ENCODE peak calls at places on chromosomes 16 and 17, in four cellular contexts. T is endothelial cell of umbilical vein, V is K562, G is IMR-90. Y is an unnamed sample.

GRCh38 chr17:40442392-40443195 is 656 bp upstream of the IGFBP4 start:
- DNase-seq in T (peak; percentile 28), V (peak; percentile 53), G (peak; percentile 47), Y (no peak)

GRCh38 chr17:57379237-57380054 is 123.1 kb downstream of the MSI2 start:
- DNase-seq in G (peak; percentile 12), V (peak; percentile 95), T (peak; percentile 67), Y (no peak)

GRCh38 chr16:77662241-77662640 is 60.1 kb upstream of the NUDT7 start:
- DNase-seq in V (no peak), T (no peak), G (no peak), Y (no peak)

GRCh38 chr16:27449434-27450188 is 47.6 kb downstream of the IL21R start:
- DNase-seq in G (no peak), V (no peak), T (no peak), Y (no peak)

GRCh38 chr16:83930730-83931500 is 22.1 kb upstream of the OSGIN1 start:
- DNase-seq in G (no peak), V (no peak), T (no peak), Y (no peak)

GRCh38 chr16:78281115-78281514 is 181.7 kb downstream of the WWOX start:
- DNase-seq in V (no peak), G (no peak), T (no peak), Y (no peak)

GRCh38 chr17:50174444-50174843 is 8.6 kb downstream of the SGCA start:
- DNase-seq in G (no peak), V (no peak), T (no peak), Y (no peak)

GRCh38 chr17:74123350-74123749 is 80.1 kb upstream of the RPL38 start:
- DNase-seq in V (peak; percentile 19), G (no peak), T (no peak), Y (no peak)

GRCh38 chr17:69961488-69962145 is 113.4 kb upstream of the KCNJ16 start:
- DNase-seq in V (no peak), G (peak; percentile 47), T (peak; percentile 6), Y (no peak)

GRCh38 chr17:9472541-9472940 is 103.1 kb downstream of the STX8 start:
- DNase-seq in V (no peak), T (peak; percentile 57), G (peak; percentile 55), Y (no peak)

GRCh38 chr17:7479389-7480192 is at the start of gene ZBTB4:
- DNase-seq in G (peak; percentile 21), T (peak; percentile 44), V (peak; percentile 76), Y (no peak)

GRCh38 chr17:7213895-7214299 is 5.7 kb downstream of the DLG4 start:
- DNase-seq in G (peak; percentile 73), T (peak; percentile 82), V (peak; percentile 76), Y (no peak)

GRCh38 chr17:75364078-75364477 is 41.4 kb downstream of the GRB2 start:
- DNase-seq in T (no peak), V (no peak), G (peak; percentile 84), Y (no peak)

GRCh38 chr17:50170662-50171370 is 5.0 kb downstream of the SGCA start:
- DNase-seq in V (no peak), G (no peak), T (no peak), Y (peak; percentile 75)

GRCh38 chr17:81487487-81488275 is 24.9 kb downstream of the ACTG1 start:
- DNase-seq in G (peak; percentile 60), T (peak; percentile 59), V (peak; percentile 98), Y (no peak)

GRCh38 chr17:75872434-75873351 is 5.7 kb downstream of the TRIM47 start:
- DNase-seq in T (peak; percentile 95), V (peak; percentile 50), G (peak; percentile 63), Y (no peak)

GRCh38 chr16:55540221-55540620 is 26.3 kb upstream of the CAPNS2 start:
- DNase-seq in G (no peak), T (no peak), V (no peak), Y (no peak)

GRCh38 chr17:29140631-29141483 is 39.3 kb downstream of the MYO18A start:
- DNase-seq in T (peak; percentile 58), V (no peak), G (peak; percentile 32), Y (no peak)

GRCh38 chr17:47265983-47266541 is 12.4 kb downstream of the ITGB3 start:
- DNase-seq in V (peak; percentile 86), G (peak; percentile 71), T (peak; percentile 43), Y (no peak)

GRCh38 chr17:83116311-83116771 is 36.9 kb downstream of the METRNL start:
- DNase-seq in G (no peak), V (no peak), T (no peak), Y (no peak)

GRCh38 chr16:53865492-53865863 is 161.5 kb downstream of the FTO start:
- DNase-seq in T (peak; percentile 73), G (no peak), V (peak; percentile 57), Y (peak; percentile 32)

GRCh38 chr16:74034862-74035261 is 261.8 kb upstream of the PSMD7 start:
- DNase-seq in V (peak; percentile 25), G (peak; percentile 11), T (peak; percentile 3), Y (no peak)

GRCh38 chr16:74726736-74727135 is 26.1 kb upstream of the MLKL start:
- DNase-seq in G (no peak), T (no peak), V (peak; percentile 55), Y (no peak)

GRCh38 chr17:17538417-17539391 is 42.5 kb upstream of the RASD1 start:
- DNase-seq in G (peak; percentile 6), T (peak; percentile 17), V (peak; percentile 63), Y (no peak)

GRCh38 chr17:40104570-40105471 is 4.4 kb upstream of the NR1D1 start:
- DNase-seq in V (no peak), T (no peak), G (no peak), Y (no peak)

GRCh38 chr16:54473201-54473993 is 186.8 kb upstream of the IRX3 start:
- DNase-seq in G (no peak), T (no peak), V (no peak), Y (no peak)

GRCh38 chr16:81283044-81283443 is 31.7 kb upstream of the GAN start:
- DNase-seq in V (no peak), G (no peak), T (no peak), Y (no peak)

GRCh38 chr17:81239714-81240555 is 817 bp downstream of the NDUFAF8 start:
- DNase-seq in V (no peak), G (peak; percentile 6), T (peak; percentile 33), Y (no peak)

GRCh38 chr17:68784431-68784830 is 170.8 kb downstream of the ABCA8 start:
- DNase-seq in V (no peak), G (no peak), T (no peak), Y (no peak)

GRCh38 chr17:68785565-68786486 is 169.4 kb downstream of the ABCA8 start:
- DNase-seq in V (no peak), G (no peak), T (no peak), Y (no peak)

GRCh38 chr17:68783861-68784260 is 171.3 kb downstream of the ABCA8 start:
- DNase-seq in G (no peak), V (no peak), T (no peak), Y (no peak)

GRCh38 chr17:68780561-68780960 is 174.6 kb downstream of the ABCA8 start:
- DNase-seq in V (no peak), T (no peak), G (no peak), Y (no peak)

DNA sequence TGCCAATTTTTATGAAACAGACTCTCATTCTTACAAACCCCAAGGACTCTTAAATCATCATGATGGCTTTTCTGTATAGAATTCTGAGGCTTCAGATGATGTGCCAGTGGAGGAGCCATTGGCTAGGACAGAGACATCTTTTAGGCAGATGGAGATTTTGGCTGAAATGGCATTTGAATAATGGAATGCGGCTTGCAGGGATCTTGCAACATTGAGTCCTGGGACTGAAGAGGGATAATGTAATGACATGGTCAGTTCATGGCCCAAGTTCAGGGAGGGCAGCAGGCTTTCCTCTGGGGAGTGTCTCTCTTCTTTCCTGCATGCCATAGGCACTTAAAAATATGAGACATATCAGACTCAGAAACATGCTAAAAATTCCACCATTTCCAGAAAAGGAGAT is 172.4 kb downstream of the ABCA8 start:
- DNase-seq in T (no peak), G (no peak), V (no peak), Y (no peak)
- TF ChIP-seq FOS in T (no peak), G (no peak), V (no peak), Y (no peak)

DNA sequence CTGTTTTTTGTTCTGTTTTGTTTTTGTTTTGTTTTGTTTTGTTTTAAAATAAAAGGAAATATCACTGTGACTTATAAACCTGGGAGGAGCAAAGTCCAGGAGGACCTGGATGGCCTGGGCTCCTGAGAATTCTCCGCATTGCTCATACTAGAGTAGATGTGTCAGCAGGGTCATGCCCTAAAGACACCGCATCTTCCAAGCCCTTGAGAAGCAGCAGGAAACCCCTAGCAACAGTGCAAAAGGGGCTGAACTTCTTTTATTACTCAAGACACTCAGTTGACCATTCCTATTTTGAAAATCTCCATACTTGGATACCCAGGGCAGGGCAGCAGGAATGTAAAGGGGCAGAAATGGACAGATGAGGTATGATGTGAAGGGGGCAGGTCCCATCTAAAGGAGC is 51.8 kb downstream of the SYT17 start:
- DNase-seq in T (no peak), V (no peak), G (no peak), Y (no peak)
- TF ChIP-seq FOS in T (no peak), V (no peak), G (no peak), Y (no peak)

GRCh38 chr16:56986361-56986760 is 3.0 kb upstream of the NLRC5 start:
- DNase-seq in T (no peak), G (no peak), V (no peak), Y (no peak)

GRCh38 chr16:56985288-56985961 is 3.9 kb upstream of the NLRC5 start:
- DNase-seq in V (no peak), T (peak; percentile 28), G (peak; percentile 85), Y (no peak)

GRCh38 chr16:56984639-56985038 is 4.7 kb upstream of the NLRC5 start:
- DNase-seq in T (no peak), G (no peak), V (no peak), Y (no peak)

GRCh38 chr16:56987692-56988091 is 1.7 kb upstream of the NLRC5 start:
- DNase-seq in T (no peak), G (no peak), V (no peak), Y (no peak)

GRCh38 chr16:56985962-56986360 is 3.4 kb upstream of the NLRC5 start:
- DNase-seq in V (no peak), T (no peak), G (no peak), Y (no peak)
- TF ChIP-seq FOS in V (no peak), T (no peak), G (no peak), Y (no peak)

GRCh38 chr16:68756250-68757051 is 19.4 kb downstream of the CDH1 start:
- DNase-seq in V (no peak), G (no peak), T (no peak), Y (peak; percentile 94)
- TF ChIP-seq FOS in V (no peak), G (no peak), T (no peak), Y (no peak)

GRCh38 chr17:60451071-60451470 is 28.8 kb downstream of the CHCT1 start:
- DNase-seq in V (no peak), T (no peak), G (no peak), Y (no peak)

GRCh38 chr17:60457148-60457547 is 34.9 kb downstream of the CHCT1 start:
- DNase-seq in V (no peak), T (no peak), G (no peak), Y (no peak)

GRCh38 chr17:60451965-60452364 is 29.7 kb downstream of the CHCT1 start:
- DNase-seq in T (no peak), V (no peak), G (no peak), Y (no peak)

GRCh38 chr17:60455378-60455777 is 33.1 kb downstream of the CHCT1 start:
- DNase-seq in T (no peak), G (peak; percentile 18), V (no peak), Y (no peak)
- TF ChIP-seq FOS in T (no peak), G (no peak), V (no peak), Y (no peak)